ENCODE peak calls at places on chromosomes 2 and 18, in five cellular contexts. R is heart left ventricle, S is lung, V is HFFc6, D is AG09309. C is an unnamed sample.

GRCh38 chr18:46497129-46497528 is 159.9 kb downstream of the LOXHD1 start:
- DNase-seq in R (no peak), S (no peak), V (no peak), D (no peak), C (peak; percentile 8)

GRCh38 chr18:47752796-47753645 is 177.4 kb downstream of the SMAD2 start:
- DNase-seq in R (no peak), S (no peak), V (no peak), D (no peak), C (no peak)

GRCh38 chr2:193373139-193373538 is 1178.4 kb upstream of the TMEFF2 start:
- DNase-seq in R (no peak), S (no peak), V (no peak), D (no peak), C (no peak)

GRCh38 chr2:68938938-68939337 is 13.8 kb downstream of the GKN2 start:
- DNase-seq in R (no peak), S (no peak), V (no peak), D (no peak), C (no peak)

GRCh38 chr18:30280861-30281470 is 761.6 kb downstream of the DSC3 start:
- DNase-seq in R (no peak), S (no peak), V (peak; percentile 50), D (peak; percentile 29), C (peak; percentile 78)

GRCh38 chr2:174603280-174603679 is 5.7 kb upstream of the WIPF1 start:
- DNase-seq in R (peak; percentile 68), S (no peak), V (peak; percentile 70), D (peak; percentile 63), C (peak; percentile 88)

GRCh38 chr18:59127047-59127446 is 12.6 kb upstream of the SEC11C start:
- DNase-seq in R (no peak), S (no peak), V (no peak), D (no peak), C (no peak)

GRCh38 chr18:61394983-61395382 is 61.8 kb downstream of the CDH20 start:
- DNase-seq in R (no peak), S (no peak), V (no peak), D (no peak), C (peak; percentile 41)

GRCh38 chr18:7617738-7618422 is 50.8 kb downstream of the PTPRM start:
- DNase-seq in R (peak; percentile 65), S (peak; percentile 78), V (peak; percentile 80), D (peak; percentile 92), C (peak; percentile 93)

GRCh38 chr2:239465017-239466001 is 64.5 kb upstream of the HDAC4 start:
- DNase-seq in R (peak; percentile 67), S (peak; percentile 75), V (no peak), D (no peak), C (no peak)

GRCh38 chr18:75104483-75104882 is 104.5 kb downstream of the PTGR3 start:
- DNase-seq in R (no peak), S (no peak), V (no peak), D (no peak), C (no peak)

GRCh38 chr2:225334524-225334923 is 65.0 kb upstream of the NYAP2 start:
- DNase-seq in R (no peak), S (no peak), V (no peak), D (no peak), C (no peak)

GRCh38 chr2:60739156-60739555 is 16.9 kb upstream of the PAPOLG start:
- DNase-seq in R (no peak), S (no peak), V (no peak), D (no peak), C (no peak)

GRCh38 chr2:234422895-234423505 is 73.9 kb downstream of the ARL4C start:
- DNase-seq in R (no peak), S (no peak), V (no peak), D (no peak), C (no peak)

GRCh38 chr2:111904726-111905476 is 6.5 kb downstream of the MERTK start:
- DNase-seq in R (peak; percentile 30), S (no peak), V (no peak), D (no peak), C (no peak)

GRCh38 chr2:30931841-30932407 is 124.7 kb upstream of the CAPN13 start:
- DNase-seq in R (no peak), S (no peak), V (no peak), D (no peak), C (no peak)

GRCh38 chr2:210169871-210170441 is 1.3 kb downstream of the KANSL1L start:
- DNase-seq in R (no peak), S (no peak), V (peak; percentile 67), D (peak; percentile 64), C (peak; percentile 84)

GRCh38 chr2:25294573-25295462 is 46.9 kb downstream of the DNMT3A start:
- DNase-seq in R (peak; percentile 88), S (peak; percentile 84), V (no peak), D (no peak), C (peak; percentile 46)

GRCh38 chr2:27174638-27175037 is 25.8 kb downstream of the TCF23 start:
- DNase-seq in R (no peak), S (no peak), V (no peak), D (no peak), C (no peak)

GRCh38 chr2:239073270-239073669 is 225.4 kb downstream of the TWIST2 start:
- DNase-seq in R (peak; percentile 50), S (no peak), V (no peak), D (no peak), C (no peak)

GRCh38 chr2:74628538-74629105 is 19.5 kb downstream of the M1AP start:
- DNase-seq in R (no peak), S (no peak), V (no peak), D (no peak), C (no peak)

GRCh38 chr2:229160180-229160579 is 110.9 kb downstream of the PID1 start:
- DNase-seq in R (no peak), S (no peak), V (no peak), D (no peak), C (no peak)

GRCh38 chr2:44295636-44296359 is 20.5 kb downstream of the SLC3A1 start:
- DNase-seq in R (no peak), S (no peak), V (no peak), D (no peak), C (no peak)

GRCh38 chr2:21438949-21439348 is 315.2 kb downstream of the TDRD15 start:
- DNase-seq in R (no peak), S (no peak), V (no peak), D (no peak), C (no peak)

GRCh38 chr18:33960393-33960792 is 264.3 kb downstream of the NOL4 start:
- DNase-seq in R (no peak), S (no peak), V (no peak), D (no peak), C (no peak)

GRCh38 chr2:241598487-241598886 is 38.5 kb downstream of the THAP4 start:
- DNase-seq in R (no peak), S (no peak), V (no peak), D (no peak), C (no peak)

GRCh38 chr2:129193961-129194360 is 785.5 kb upstream of the RAB6C start:
- DNase-seq in R (no peak), S (no peak), V (no peak), D (no peak), C (no peak)
- TF ChIP-seq CTCF in R (no peak), S (no peak), V (no peak), D (no peak), C (no peak)

GRCh38 chr2:187453078-187453641 is 5.1 kb upstream of the CALCRL start:
- DNase-seq in R (no peak), S (no peak), V (no peak), D (no peak), C (peak; percentile 60)
- TF ChIP-seq CTCF in R (peak; percentile 67), S (no peak), V (peak; percentile 82), D (peak; percentile 30), C (peak; percentile 41)

GRCh38 chr2:12434609-12435008 is 282.1 kb upstream of the TRIB2 start:
- DNase-seq in R (no peak), S (no peak), V (no peak), D (no peak), C (no peak)

GRCh38 chr2:12430036-12430795 is 286.5 kb upstream of the TRIB2 start:
- DNase-seq in R (no peak), S (no peak), V (peak; percentile 74), D (peak; percentile 29), C (peak; percentile 71)

GRCh38 chr2:12432985-12433640 is 283.6 kb upstream of the TRIB2 start:
- DNase-seq in R (no peak), S (no peak), V (peak; percentile 17), D (no peak), C (peak; percentile 32)

GRCh38 chr2:12436483-12436882 is 280.3 kb upstream of the TRIB2 start:
- DNase-seq in R (no peak), S (no peak), V (no peak), D (no peak), C (no peak)

DNA sequence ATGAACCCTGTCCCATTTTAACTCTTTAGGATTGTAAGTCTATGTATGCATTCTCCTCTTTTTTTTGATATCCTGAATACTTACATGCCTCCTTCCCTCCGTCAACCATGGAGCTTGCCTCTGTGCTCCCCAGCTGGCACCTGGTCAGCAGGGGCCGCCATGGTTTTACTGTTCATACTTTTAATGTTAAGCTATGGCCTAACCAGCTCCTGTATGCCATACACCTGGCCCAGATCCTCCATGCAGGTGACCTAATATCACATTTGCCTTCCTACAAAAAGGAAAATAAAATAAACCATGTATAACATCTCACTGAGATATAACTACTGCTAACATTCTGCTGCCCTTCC is 283.1 kb upstream of the TRIB2 start:
- DNase-seq in R (no peak), S (no peak), V (no peak), D (no peak), C (no peak)
- TF ChIP-seq CTCF in R (no peak), S (no peak), V (no peak), D (no peak), C (no peak)

GRCh38 chr2:9763356-9764152 is 79.7 kb upstream of the TAF1B start:
- DNase-seq in R (no peak), S (no peak), V (no peak), D (no peak), C (no peak)

GRCh38 chr2:9768388-9768787 is 74.9 kb upstream of the TAF1B start:
- DNase-seq in R (no peak), S (no peak), V (no peak), D (no peak), C (no peak)

GRCh38 chr2:9764153-9764778 is 79.0 kb upstream of the TAF1B start:
- DNase-seq in R (no peak), S (no peak), V (no peak), D (no peak), C (no peak)

GRCh38 chr2:9767656-9768281 is 75.5 kb upstream of the TAF1B start:
- DNase-seq in R (no peak), S (no peak), V (no peak), D (no peak), C (no peak)

DNA sequence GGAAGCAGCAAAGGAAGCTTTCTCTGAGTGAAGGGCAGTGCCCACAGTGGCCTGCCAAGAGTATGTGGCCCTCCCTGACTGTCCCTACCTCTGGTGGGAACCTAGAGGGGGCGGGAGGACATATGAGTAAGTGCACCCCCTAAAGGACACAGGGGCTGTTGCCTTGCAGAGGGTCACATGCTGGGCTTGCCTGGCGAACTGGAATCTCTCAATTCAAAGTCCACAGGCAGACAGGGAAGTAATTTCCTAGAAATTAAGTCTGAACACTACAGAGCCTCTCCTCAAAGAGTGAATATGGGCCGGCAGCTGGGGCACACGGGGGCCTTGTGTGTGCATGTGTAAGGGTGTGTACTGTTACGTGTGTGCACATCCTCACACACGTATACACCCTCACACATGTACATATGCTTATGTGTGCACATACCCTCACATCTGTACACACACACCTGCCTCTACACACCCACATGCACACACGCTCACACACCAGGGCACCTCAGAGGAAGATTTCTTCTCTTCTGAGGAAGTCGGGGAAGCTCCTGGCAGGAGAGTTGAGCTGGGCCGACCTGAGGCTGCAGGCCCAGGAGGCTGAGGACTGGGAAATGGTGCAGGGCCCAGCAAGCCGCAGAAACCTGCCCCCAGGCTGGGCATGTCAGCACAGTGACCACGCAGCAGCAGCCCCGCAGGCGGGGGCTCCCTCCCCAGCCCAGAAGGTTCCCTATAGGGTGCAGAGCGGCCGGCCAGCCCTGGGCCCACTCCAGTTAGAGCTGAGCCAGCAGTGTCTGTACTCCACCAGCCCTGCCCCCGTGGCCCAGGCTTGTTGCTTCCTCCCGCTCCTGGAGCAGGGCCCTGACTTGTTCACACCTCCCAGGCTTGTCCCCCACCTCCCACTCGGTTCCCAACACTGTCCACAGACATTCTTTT is 77.4 kb upstream of the TAF1B start:
- DNase-seq in R (no peak), S (no peak), V (no peak), D (no peak), C (no peak)
- TF ChIP-seq CTCF in R (no peak), S (no peak), V (no peak), D (no peak), C (no peak)

C was measured in fibroblast of the aortic adventitia.